ENCODE peak calls at places on chromosomes 1 and 21, in four cellular contexts. U is naive thymus-derived CD4-positive, alpha-beta T cell; H is GOT3; R is HEK293T. K is an unnamed sample.

GRCh38 chr1:81950845-81951244 is 150.1 kb downstream of the ADGRL2 start:
- DNase-seq in R (no peak), H (no peak), U (no peak), K (no peak)

GRCh38 chr1:14894811-14895524 is 258.6 kb upstream of the TMEM51 start:
- DNase-seq in H (peak; percentile 51), R (no peak), U (no peak), K (no peak)

GRCh38 chr1:11453742-11454442 is 25.1 kb upstream of the DISP3 start:
- DNase-seq in H (no peak), R (no peak), U (no peak), K (peak; percentile 63)

GRCh38 chr1:53420331-53420730 is 38.9 kb upstream of the DMRTB1 start:
- DNase-seq in R (no peak), U (no peak), H (no peak), K (no peak)

GRCh38 chr1:25695991-25696330 is 79.4 kb downstream of the MAN1C1 start:
- DNase-seq in U (no peak), H (no peak), R (no peak), K (no peak)

GRCh38 chr1:46342084-46342656 is 1.6 kb downstream of the NSUN4 start:
- DNase-seq in H (no peak), U (no peak), R (peak; percentile 19), K (no peak)

GRCh38 chr1:13675222-13675621 is 24.8 kb upstream of the PRDM2 start:
- DNase-seq in U (no peak), H (no peak), R (no peak), K (no peak)

GRCh38 chr1:73765551-73766233 is 432.3 kb downstream of the LRRIQ3 start:
- DNase-seq in R (no peak), H (no peak), U (no peak), K (no peak)

GRCh38 chr1:182764029-182764768 is 25.4 kb upstream of the NPL start:
- DNase-seq in R (no peak), H (no peak), U (no peak), K (no peak)

GRCh38 chr1:165369255-165369848 is 12.8 kb upstream of the LMX1A start:
- DNase-seq in H (peak; percentile 8), U (peak; percentile 50), R (peak; percentile 82), K (peak; percentile 44)

GRCh38 chr1:114216431-114217173 is 62.9 kb upstream of the SYT6 start:
- DNase-seq in R (no peak), U (no peak), H (no peak), K (no peak)

GRCh38 chr1:153697873-153698647 is 19.6 kb downstream of the NPR1 start:
- DNase-seq in H (no peak), U (no peak), R (no peak), K (peak; percentile 83)

GRCh38 chr1:47209725-47210330 is 20.0 kb upstream of the PDZK1IP1 start:
- DNase-seq in H (no peak), R (no peak), U (no peak), K (no peak)

GRCh38 chr1:50447961-50448360 is 24.7 kb upstream of the DMRTA2 start:
- DNase-seq in U (no peak), R (no peak), H (no peak), K (no peak)

GRCh38 chr1:30462826-30463425 is 260.5 kb downstream of the MATN1 start:
- DNase-seq in H (no peak), U (no peak), R (no peak), K (no peak)

GRCh38 chr1:14439015-14439414 is 159.5 kb upstream of the KAZN start:
- DNase-seq in U (no peak), H (no peak), R (no peak), K (no peak)

GRCh38 chr1:31653761-31654160 is 9.1 kb upstream of the PEF1 start:
- DNase-seq in U (no peak), R (no peak), H (no peak), K (no peak)

GRCh38 chr21:41898998-41899397 is 19.9 kb upstream of the PRDM15 start:
- DNase-seq in H (no peak), R (no peak), U (no peak), K (no peak)

GRCh38 chr1:4711944-4712343 is 57.5 kb downstream of the AJAP1 start:
- DNase-seq in R (no peak), H (no peak), U (no peak), K (no peak)

GRCh38 chr1:170881268-170882265 is 53.8 kb upstream of the MROH9 start:
- DNase-seq in U (no peak), R (peak; percentile 18), H (no peak), K (peak; percentile 2)

GRCh38 chr1:160204526-160205241 is 500 bp upstream of the PEA15 start:
- DNase-seq in H (no peak), R (no peak), U (no peak), K (no peak)

GRCh38 chr21:34836103-34836932 is 167.5 kb downstream of the CLIC6 start:
- DNase-seq in H (peak; percentile 70), U (no peak), R (no peak), K (no peak)

GRCh38 chr1:230427981-230428380 is 1.8 kb upstream of the PGBD5 start:
- DNase-seq in H (no peak), R (no peak), U (no peak), K (no peak)

GRCh38 chr1:2585318-2586092 is 1.1 kb upstream of the PRXL2B start:
- DNase-seq in H (no peak), U (peak; percentile 77), R (peak; percentile 25), K (peak; percentile 55)

K was measured in SK-N-DZ.